ENCODE peak calls at places on chromosome 22, in seven cellular contexts. Y, P, V, X, I, U and Z are unnamed samples.

GRCh38 chr22:32558681-32559355 is 84.2 kb downstream of the FBXO7 start:
- DNase-seq in Y (peak), P (no peak), V (no peak), X (peak), I (no peak), U (peak), Z (no peak)

GRCh38 chr22:27348634-27349033 is 452.9 kb downstream of the MN1 start:
- DNase-seq in Y (no peak), P (no peak), V (no peak), X (no peak), I (no peak), U (no peak), Z (no peak)

GRCh38 chr22:41920271-41920976 is 5.5 kb upstream of the SHISA8 start:
- DNase-seq in Y (no peak), P (no peak), V (no peak), X (no peak), I (no peak), U (no peak), Z (no peak)

GRCh38 chr22:22479999-22480532 is 28.5 kb downstream of the ZNF280B start:
- DNase-seq in Y (peak), P (no peak), V (no peak), X (no peak), I (no peak), U (no peak), Z (no peak)

GRCh38 chr22:31248965-31249940 is 37.2 kb downstream of the LIMK2 start:
- DNase-seq in Y (no peak), P (no peak), V (no peak), X (no peak), I (no peak), U (no peak), Z (no peak)

GRCh38 chr22:26273011-26273675 is 103.9 kb downstream of the SEZ6L start:
- DNase-seq in Y (no peak), P (no peak), V (no peak), X (no peak), I (peak), U (no peak), Z (peak)

GRCh38 chr22:39103431-39103830 is 6.4 kb downstream of the APOBEC3H start:
- DNase-seq in Y (no peak), P (no peak), V (no peak), X (no peak), I (no peak), U (no peak), Z (no peak)

GRCh38 chr22:24153959-24154358 is 27.3 kb upstream of the SUSD2 start:
- DNase-seq in Y (no peak), P (no peak), V (no peak), X (no peak), I (no peak), U (no peak), Z (no peak)

GRCh38 chr22:28034145-28034759 is 115.2 kb upstream of the PITPNB start:
- DNase-seq in Y (no peak), P (no peak), V (no peak), X (no peak), I (no peak), U (no peak), Z (no peak)

GRCh38 chr22:45757068-45757467 is 85.4 kb downstream of the ATXN10 start:
- DNase-seq in Y (no peak), P (peak), V (no peak), X (no peak), I (no peak), U (peak), Z (peak)

GRCh38 chr22:40194656-40195055 is 16.9 kb downstream of the TNRC6B start:
- DNase-seq in Y (no peak), P (no peak), V (no peak), X (no peak), I (no peak), U (no peak), Z (no peak)

GRCh38 chr22:49354516-49355205 is 473.0 kb downstream of the BRD1 start:
- DNase-seq in Y (no peak), P (no peak), V (no peak), X (no peak), I (no peak), U (no peak), Z (no peak)

GRCh38 chr22:27270818-27271510 is 530.6 kb downstream of the MN1 start:
- DNase-seq in Y (no peak), P (peak), V (no peak), X (no peak), I (no peak), U (no peak), Z (peak)

GRCh38 chr22:41382098-41382578 is 396 bp downstream of the TEF start:
- DNase-seq in Y (peak), P (peak), V (peak), X (no peak), I (no peak), U (no peak), Z (peak)